ENCODE peak calls at places on chromosomes 3 and 15, in five cellular contexts. J is ACHN; D is activated CD8-positive, alpha-beta memory T cell treated with anti-CD3 and anti-CD28 coated beads for 24 hours; Q is CD4-positive, alpha-beta memory T cell; Z is NCI-H1105. R is an unnamed sample.

GRCh38 chr3:11530153-11530721 is 113.5 kb downstream of the VGLL4 start:
- DNase-seq in J (no peak), Q (no peak), D (no peak), Z (peak; percentile 34), R (no peak)

GRCh38 chr3:84175449-84175848 is 783.3 kb upstream of the CADM2 start:
- DNase-seq in Q (no peak), J (no peak), D (no peak), Z (no peak), R (no peak)

GRCh38 chr3:72329354-72329753 is 518.9 kb downstream of the SHQ1 start:
- DNase-seq in Q (no peak), J (no peak), Z (peak; percentile 71), D (no peak), R (no peak)

GRCh38 chr15:74179101-74179841 is 5.8 kb downstream of the ISLR start:
- DNase-seq in D (no peak), J (peak; percentile 82), Q (no peak), Z (no peak), R (peak; percentile 49)

GRCh38 chr15:90099072-90099867 is 3.0 kb downstream of the IDH2 start:
- DNase-seq in J (no peak), Q (peak; percentile 57), Z (no peak), D (peak; percentile 70), R (peak; percentile 15)

GRCh38 chr3:104596551-104596950 is 770.2 kb upstream of the ALCAM start:
- DNase-seq in D (no peak), Z (peak; percentile 65), J (peak; percentile 54), Q (peak; percentile 28), R (no peak)

GRCh38 chr3:17070560-17070959 is 185.8 kb downstream of the PLCL2 start:
- DNase-seq in Z (peak; percentile 59), Q (no peak), J (no peak), D (no peak), R (peak; percentile 70)

GRCh38 chr3:110301781-110302180 is 769.8 kb upstream of the NECTIN3 start:
- DNase-seq in J (no peak), D (no peak), Q (no peak), Z (no peak), R (no peak)

GRCh38 chr15:57635300-57635944 is 43.7 kb downstream of the MYZAP start:
- DNase-seq in Z (no peak), D (no peak), Q (no peak), J (peak; percentile 6), R (no peak)

GRCh38 chr3:192825657-192826200 is 91.9 kb downstream of the MB21D2 start:
- DNase-seq in Q (no peak), Z (peak; percentile 96), J (no peak), D (no peak), R (peak; percentile 32)

GRCh38 chr15:58438956-58439355 is 7.2 kb downstream of the LIPC start:
- DNase-seq in Q (peak; percentile 11), D (no peak), Z (peak; percentile 61), J (peak; percentile 71), R (no peak)

GRCh38 chr3:189099031-189099471 is 72.7 kb upstream of the TPRG1 start:
- DNase-seq in Z (no peak), D (no peak), Q (no peak), J (no peak), R (peak; percentile 81)

GRCh38 chr3:113035387-113035982 is 44.7 kb downstream of the GTPBP8 start:
- DNase-seq in J (peak; percentile 60), D (no peak), Z (peak; percentile 53), Q (peak; percentile 58), R (no peak)

GRCh38 chr3:126111566-126112475 is 27.9 kb upstream of the SLC41A3 start:
- DNase-seq in D (peak; percentile 40), Q (no peak), J (no peak), Z (no peak), R (peak; percentile 47)

GRCh38 chr3:23519548-23520208 is 286.1 kb upstream of the UBE2E1 start:
- DNase-seq in Z (no peak), Q (no peak), D (no peak), J (no peak), R (no peak)

GRCh38 chr3:129421988-129422745 is 6.3 kb downstream of the EFCAB12 start:
- DNase-seq in Z (no peak), Q (no peak), D (no peak), J (no peak), R (no peak)

GRCh38 chr15:32936283-32936918 is 218.6 kb downstream of the GREM1 start:
- DNase-seq in J (peak; percentile 35), Z (no peak), D (no peak), Q (no peak), R (no peak)

GRCh38 chr15:89754361-89755154 is 3.5 kb upstream of the MESP1 start:
- DNase-seq in D (no peak), Z (no peak), Q (no peak), J (no peak), R (no peak)

GRCh38 chr3:120348065-120348980 is 831 bp downstream of the LRRC58 start:
- DNase-seq in Z (peak; percentile 83), J (no peak), Q (no peak), D (no peak), R (no peak)

GRCh38 chr3:139326707-139327106 is 17.1 kb upstream of the MRPS22 start:
- DNase-seq in J (no peak), Q (no peak), D (peak; percentile 47), Z (no peak), R (no peak)

GRCh38 chr3:62601238-62601856 is 228.0 kb upstream of the FEZF2 start:
- DNase-seq in J (no peak), Q (no peak), D (no peak), Z (no peak), R (no peak)

GRCh38 chr15:80977627-80978036 is 12.0 kb downstream of the MESD start:
- DNase-seq in D (no peak), J (peak; percentile 40), Z (no peak), Q (no peak), R (no peak)

GRCh38 chr15:54659668-54660067 is 537.1 kb downstream of the RSL24D1 start:
- DNase-seq in Q (no peak), D (no peak), J (no peak), Z (no peak), R (no peak)

GRCh38 chr3:134038716-134039115 is 9.0 kb upstream of the SLCO2A1 start:
- DNase-seq in D (no peak), J (no peak), Z (no peak), Q (no peak), R (no peak)

GRCh38 chr3:57227930-57228733 is 603 bp downstream of the APPL1 start:
- DNase-seq in Z (peak; percentile 2), D (peak; percentile 73), Q (peak; percentile 47), J (peak; percentile 33), R (peak; percentile 62)

GRCh38 chr3:171982829-171983228 is 56.5 kb upstream of the FNDC3B start:
- DNase-seq in D (no peak), Q (no peak), Z (no peak), J (no peak), R (no peak)

R was measured in right lobe of liver.